ENCODE peak calls at places on chromosomes 11 and 22, in four cellular contexts. One of them, this sample, is unnamed.

GRCh38 chr11:13963169-13963948 is 836 bp downstream of the SPON1 start:
- DNase-seq in stomach: no peak
- DNase-seq in A549: no peak
- DNase-seq in K562: no peak
- DNase-seq in this sample: no peak

GRCh38 chr11:63620928-63621539 is 6.8 kb upstream of the PLAAT3 start:
- DNase-seq in stomach: no peak
- DNase-seq in A549: no peak
- DNase-seq in K562: no peak
- DNase-seq in this sample: no peak

GRCh38 chr11:69463892-69464620 is 17.4 kb upstream of the LINC01488 start:
- DNase-seq in stomach: no peak
- DNase-seq in A549: no peak
- DNase-seq in K562: no peak
- DNase-seq in this sample: no peak

GRCh38 chr11:125382211-125382807 is 113.8 kb downstream of the FEZ1 start:
- DNase-seq in stomach: no peak
- DNase-seq in A549: no peak
- DNase-seq in K562: no peak
- DNase-seq in this sample: no peak

GRCh38 chr11:73334244-73335203 is 26.4 kb downstream of the ARHGEF17 start:
- DNase-seq in stomach: peak; percentile 65
- DNase-seq in A549: peak; percentile 51
- DNase-seq in K562: peak; percentile 70
- DNase-seq in this sample: no peak

GRCh38 chr11:111976119-111976518 is 39.0 kb downstream of the DIXDC1 start:
- DNase-seq in stomach: no peak
- DNase-seq in A549: no peak
- DNase-seq in K562: no peak
- DNase-seq in this sample: no peak

GRCh38 chr11:118448294-118448693 is 12.0 kb downstream of the KMT2A start:
- DNase-seq in stomach: no peak
- DNase-seq in A549: no peak
- DNase-seq in K562: no peak
- DNase-seq in this sample: no peak

GRCh38 chr11:112082729-112083128 is 3.8 kb downstream of the TIMM8B start:
- DNase-seq in stomach: no peak
- DNase-seq in A549: no peak
- DNase-seq in K562: no peak
- DNase-seq in this sample: no peak

GRCh38 chr11:62245271-62245753 is 3.3 kb downstream of the SCGB1D2 start:
- DNase-seq in stomach: peak; percentile 28
- DNase-seq in A549: peak; percentile 29
- DNase-seq in K562: peak; percentile 38
- DNase-seq in this sample: no peak

GRCh38 chr11:41989800-41990380 is 530.4 kb upstream of the LRRC4C start:
- DNase-seq in stomach: no peak
- DNase-seq in A549: no peak
- DNase-seq in K562: no peak
- DNase-seq in this sample: no peak

GRCh38 chr22:46501701-46502100 is 35.7 kb downstream of the CELSR1 start:
- DNase-seq in stomach: no peak
- DNase-seq in A549: peak; percentile 46
- DNase-seq in K562: no peak
- DNase-seq in this sample: no peak

GRCh38 chr11:36594316-36594989 is at the start of gene IFTAP:
- DNase-seq in stomach: peak; percentile 42
- DNase-seq in A549: peak; percentile 90
- DNase-seq in K562: peak; percentile 38
- DNase-seq in this sample: peak; percentile 69

GRCh38 chr22:38271101-38271500 is 1.7 kb downstream of the TMEM184B start:
- DNase-seq in stomach: no peak
- DNase-seq in A549: no peak
- DNase-seq in K562: no peak
- DNase-seq in this sample: no peak

GRCh38 chr11:116339306-116339705 is 433.5 kb downstream of the BUD13 start:
- DNase-seq in stomach: no peak
- DNase-seq in A549: peak; percentile 37
- DNase-seq in K562: no peak
- DNase-seq in this sample: no peak

GRCh38 chr11:12901272-12901671 is 107.8 kb upstream of the RASSF10 start:
- DNase-seq in stomach: no peak
- DNase-seq in A549: no peak
- DNase-seq in K562: no peak
- DNase-seq in this sample: no peak

GRCh38 chr11:39239553-39239952 is 2219.9 kb downstream of the LRRC4C start:
- DNase-seq in stomach: no peak
- DNase-seq in A549: no peak
- DNase-seq in K562: no peak
- DNase-seq in this sample: no peak

GRCh38 chr11:126111458-126112116 is 48.9 kb upstream of the CDON start:
- DNase-seq in stomach: peak; percentile 89
- DNase-seq in A549: no peak
- DNase-seq in K562: no peak
- DNase-seq in this sample: no peak

GRCh38 chr11:2142762-2143202 is 3.6 kb upstream of the IGF2 start:
- DNase-seq in stomach: no peak
- DNase-seq in A549: no peak
- DNase-seq in K562: no peak
- DNase-seq in this sample: no peak

DNA sequence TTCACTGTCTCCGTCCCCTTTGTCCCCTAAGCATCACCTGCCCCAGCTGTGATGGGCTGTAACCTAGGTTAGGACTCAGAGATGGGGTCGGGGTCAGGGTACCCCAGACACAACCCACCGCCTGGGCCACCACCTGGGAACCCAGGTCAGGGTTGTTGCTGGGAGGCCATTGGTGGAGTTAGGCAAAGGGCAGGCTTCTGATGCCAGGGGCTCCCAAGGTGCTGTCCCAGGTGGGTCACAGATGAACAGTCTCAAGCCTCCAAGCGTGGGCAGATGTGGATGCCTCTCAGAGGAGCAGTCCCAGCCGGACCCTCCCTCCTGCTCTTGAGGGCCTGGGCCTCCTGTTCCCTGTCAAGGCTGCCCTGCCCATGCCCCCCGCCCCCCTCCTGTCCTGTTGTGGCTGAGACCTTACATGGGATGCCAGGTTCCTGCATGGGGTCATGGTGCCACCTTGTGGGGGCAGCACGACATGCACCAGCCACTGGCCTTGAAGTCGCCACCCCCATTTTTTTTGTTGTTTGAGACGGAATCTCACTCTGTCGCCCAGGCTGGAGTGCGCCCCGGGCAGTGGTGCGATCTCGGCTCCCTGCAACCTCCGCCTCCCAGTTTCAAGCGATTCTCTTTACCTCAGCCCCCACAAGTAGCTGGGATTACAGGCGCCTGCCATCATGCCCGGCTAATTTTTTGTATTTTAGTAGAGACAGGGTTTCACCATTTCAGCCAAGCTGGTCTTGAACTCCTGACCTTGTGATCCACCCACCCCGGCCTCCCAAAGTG is 12.1 kb downstream of the GATD1 start:
- DNase-seq in stomach: peak; percentile 63
- DNase-seq in A549: peak; percentile 82
- DNase-seq in K562: peak; percentile 48
- DNase-seq in this sample: peak; percentile 76
- TF ChIP-seq POLR2A in stomach: no peak
- TF ChIP-seq POLR2A in A549: no peak
- TF ChIP-seq POLR2A in K562: peak; percentile 83
- TF ChIP-seq POLR2A in this sample: peak; percentile 12

DNA sequence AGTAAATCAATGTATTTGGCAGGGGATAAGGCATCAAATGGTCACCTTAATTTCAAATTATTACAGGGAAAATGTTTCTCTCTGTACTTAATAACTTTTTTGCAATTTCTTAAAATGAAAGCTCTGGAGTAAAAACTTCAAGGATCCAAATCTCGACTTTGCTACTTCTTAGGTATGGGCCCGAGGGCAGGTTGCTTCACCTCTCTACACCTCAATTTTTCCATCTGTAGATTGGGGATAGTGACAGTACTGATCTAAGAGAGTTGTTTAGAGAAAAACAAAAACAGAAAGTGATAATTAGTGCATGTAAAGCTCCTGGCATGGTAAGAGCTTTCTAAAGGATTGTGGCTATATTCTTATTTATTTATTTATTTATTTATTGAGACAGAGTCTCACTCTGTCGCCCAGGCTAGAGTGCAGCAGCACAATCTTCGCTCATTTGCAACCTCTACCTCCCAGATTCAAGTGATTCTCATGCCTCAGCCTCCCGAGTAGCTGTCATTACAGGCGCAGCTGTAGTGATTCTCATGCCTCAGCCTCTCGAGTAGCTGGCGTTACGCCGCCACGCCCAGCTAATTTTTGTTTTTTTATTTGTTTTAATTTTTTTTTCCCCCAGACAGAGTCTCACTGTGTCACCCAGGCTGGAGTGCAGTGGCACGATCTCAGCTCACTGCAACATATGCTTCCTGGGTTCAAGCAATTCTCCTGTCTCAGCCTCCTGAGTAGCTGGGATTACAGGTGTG is 2.3 kb upstream of the TFIP11 start:
- DNase-seq in stomach: no peak
- DNase-seq in A549: no peak
- DNase-seq in K562: no peak
- DNase-seq in this sample: no peak
- TF ChIP-seq POLR2A in stomach: no peak
- TF ChIP-seq POLR2A in A549: no peak
- TF ChIP-seq POLR2A in K562: no peak
- TF ChIP-seq POLR2A in this sample: no peak

DNA sequence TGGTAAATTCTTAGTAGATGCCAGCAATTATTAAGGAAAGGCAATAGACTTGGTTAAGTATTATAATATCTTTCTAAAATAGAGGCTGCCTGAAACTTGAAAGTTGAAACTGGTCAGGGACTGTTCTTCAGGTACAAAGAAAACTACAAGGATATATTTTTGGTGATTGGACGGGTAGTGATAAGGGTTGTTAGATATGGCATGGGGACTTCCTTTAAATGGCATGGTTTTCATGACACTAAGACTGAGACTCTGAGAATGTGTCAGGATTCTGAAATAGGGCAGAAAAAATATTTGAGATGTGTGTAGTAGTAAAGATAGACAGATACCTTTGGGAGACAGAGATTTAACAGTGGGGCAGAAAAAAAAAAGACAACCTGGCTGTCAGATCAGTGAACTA is 108.4 kb upstream of the SLC5A12 start:
- DNase-seq in stomach: no peak
- DNase-seq in A549: no peak
- DNase-seq in K562: no peak
- DNase-seq in this sample: no peak
- TF ChIP-seq POLR2A in stomach: no peak
- TF ChIP-seq POLR2A in A549: no peak
- TF ChIP-seq POLR2A in K562: no peak
- TF ChIP-seq POLR2A in this sample: no peak

GRCh38 chr11:695606-696381 is at the start of gene TMEM80:
- DNase-seq in stomach: peak; percentile 100
- DNase-seq in A549: peak; percentile 98
- DNase-seq in K562: peak; percentile 69
- DNase-seq in this sample: peak; percentile 98
- TF ChIP-seq POLR2A in stomach: peak; percentile 5
- TF ChIP-seq POLR2A in A549: peak; percentile 89
- TF ChIP-seq POLR2A in K562: peak; percentile 89
- TF ChIP-seq POLR2A in this sample: peak; percentile 71

GRCh38 chr11:46121328-46121723 is at the start of gene PHF21A:
- DNase-seq in stomach: peak; percentile 93
- DNase-seq in A549: peak; percentile 97
- DNase-seq in K562: peak; percentile 84
- DNase-seq in this sample: peak; percentile 88
- TF ChIP-seq POLR2A in stomach: peak; percentile 28
- TF ChIP-seq POLR2A in A549: peak; percentile 54
- TF ChIP-seq POLR2A in K562: peak; percentile 38
- TF ChIP-seq POLR2A in this sample: no peak

GRCh38 chr11:67422894-67423293 is 5.4 kb upstream of the RPS6KB2 start:
- DNase-seq in stomach: no peak
- DNase-seq in A549: no peak
- DNase-seq in K562: no peak
- DNase-seq in this sample: no peak

GRCh38 chr11:67419330-67420049 is 4.0 kb downstream of the CARNS1 start:
- DNase-seq in stomach: no peak
- DNase-seq in A549: no peak
- DNase-seq in K562: no peak
- DNase-seq in this sample: no peak

GRCh38 chr11:67421421-67422031 is 6.0 kb downstream of the CARNS1 start:
- DNase-seq in stomach: no peak
- DNase-seq in A549: no peak
- DNase-seq in K562: no peak
- DNase-seq in this sample: no peak

GRCh38 chr11:67420147-67420645 is 4.7 kb downstream of the CARNS1 start:
- DNase-seq in stomach: no peak
- DNase-seq in A549: no peak
- DNase-seq in K562: peak; percentile 33
- DNase-seq in this sample: no peak

DNA sequence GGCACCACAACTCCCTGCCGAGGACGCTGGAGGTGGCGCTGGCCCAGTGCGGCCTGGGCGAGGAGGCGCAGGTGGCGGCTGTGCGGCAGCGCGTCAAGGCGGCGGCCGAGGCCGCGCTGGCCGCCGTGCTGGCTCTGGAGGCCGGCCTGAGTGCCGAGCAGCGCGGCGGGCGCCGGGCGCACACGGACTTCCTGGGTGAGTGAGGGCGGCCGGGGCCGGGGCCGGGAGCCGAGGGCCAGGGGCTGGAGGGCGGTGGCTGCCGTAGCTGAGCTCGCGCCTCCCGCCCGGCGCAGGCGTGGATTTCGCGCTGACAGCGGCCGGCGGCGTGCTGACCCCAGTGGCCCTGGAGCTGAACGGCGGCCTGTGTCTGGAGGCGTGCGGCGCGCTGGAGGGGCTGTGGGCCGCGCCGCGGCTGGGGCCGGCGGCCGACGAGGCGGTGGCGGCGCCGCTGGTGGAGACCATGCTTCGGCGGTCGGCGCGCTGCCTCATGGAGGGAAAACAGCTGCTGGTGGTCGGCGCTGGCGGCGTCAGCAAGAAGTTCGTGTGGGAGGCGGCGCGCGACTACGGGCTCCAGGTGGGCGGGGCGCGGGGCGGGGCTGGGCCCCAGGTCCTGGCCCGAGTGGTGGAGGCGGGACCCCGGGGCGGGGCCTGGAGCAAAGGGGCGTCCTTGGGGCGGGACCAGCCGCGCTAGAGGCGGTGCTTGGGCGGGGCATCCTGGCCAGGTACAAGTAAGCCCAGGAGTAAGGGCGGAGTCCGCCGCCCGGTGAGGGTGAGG is 5.4 kb downstream of the CARNS1 start:
- DNase-seq in stomach: peak; percentile 99
- DNase-seq in A549: peak; percentile 92
- DNase-seq in K562: peak; percentile 99
- DNase-seq in this sample: peak; percentile 99
- TF ChIP-seq POLR2A in stomach: no peak
- TF ChIP-seq POLR2A in A549: peak; percentile 61
- TF ChIP-seq POLR2A in K562: no peak
- TF ChIP-seq POLR2A in this sample: peak; percentile 73

GRCh38 chr11:108223449-108224149 is 732 bp downstream of the ATM start:
- DNase-seq in stomach: no peak
- DNase-seq in A549: no peak
- DNase-seq in K562: peak; percentile 62
- DNase-seq in this sample: no peak
- TF ChIP-seq POLR2A in stomach: no peak
- TF ChIP-seq POLR2A in A549: no peak
- TF ChIP-seq POLR2A in K562: no peak
- TF ChIP-seq POLR2A in this sample: no peak